ENCODE peak calls at places on chromosomes 4 and X, in four cellular contexts. One of them, this sample, is unnamed.

GRCh38 chr4:122842392-122842791 is 15.8 kb downstream of the FGF2 start:
- DNase-seq in left ventricle myocardium superior: no peak
- DNase-seq in stimulated activated CD4-positive, alpha-beta T cell treated with anti-CD3 and anti-CD28 coated beads, Interleukin-2, amount 100 ng/mL, for 48 hours: no peak
- DNase-seq in effector memory CD8-positive, alpha-beta T cell: no peak
- DNase-seq in this sample: no peak

GRCh38 chrX:74521961-74522833 is 92.2 kb downstream of the RLIM start:
- DNase-seq in left ventricle myocardium superior: no peak
- DNase-seq in stimulated activated CD4-positive, alpha-beta T cell treated with anti-CD3 and anti-CD28 coated beads, Interleukin-2, amount 100 ng/mL, for 48 hours: no peak
- DNase-seq in effector memory CD8-positive, alpha-beta T cell: no peak
- DNase-seq in this sample: no peak

GRCh38 chrX:85244411-85245210 is 820 bp downstream of the ZNF711 start:
- DNase-seq in left ventricle myocardium superior: no peak
- DNase-seq in stimulated activated CD4-positive, alpha-beta T cell treated with anti-CD3 and anti-CD28 coated beads, Interleukin-2, amount 100 ng/mL, for 48 hours: no peak
- DNase-seq in effector memory CD8-positive, alpha-beta T cell: no peak
- DNase-seq in this sample: peak; percentile 34

GRCh38 chrX:123959281-123960063 is 2.0 kb upstream of the STAG2 start:
- DNase-seq in left ventricle myocardium superior: peak; percentile 70
- DNase-seq in stimulated activated CD4-positive, alpha-beta T cell treated with anti-CD3 and anti-CD28 coated beads, Interleukin-2, amount 100 ng/mL, for 48 hours: peak; percentile 14
- DNase-seq in effector memory CD8-positive, alpha-beta T cell: no peak
- DNase-seq in this sample: peak; percentile 11

GRCh38 chr4:128337863-128338262 is 50.2 kb upstream of the PGRMC2 start:
- DNase-seq in left ventricle myocardium superior: no peak
- DNase-seq in stimulated activated CD4-positive, alpha-beta T cell treated with anti-CD3 and anti-CD28 coated beads, Interleukin-2, amount 100 ng/mL, for 48 hours: no peak
- DNase-seq in effector memory CD8-positive, alpha-beta T cell: no peak
- DNase-seq in this sample: no peak

GRCh38 chr4:1207603-1208265 is 35.4 kb upstream of the SPON2 start:
- DNase-seq in left ventricle myocardium superior: peak; percentile 84
- DNase-seq in stimulated activated CD4-positive, alpha-beta T cell treated with anti-CD3 and anti-CD28 coated beads, Interleukin-2, amount 100 ng/mL, for 48 hours: no peak
- DNase-seq in effector memory CD8-positive, alpha-beta T cell: no peak
- DNase-seq in this sample: no peak

GRCh38 chr4:143587703-143588102 is 74.2 kb downstream of the SMARCA5 start:
- DNase-seq in left ventricle myocardium superior: no peak
- DNase-seq in stimulated activated CD4-positive, alpha-beta T cell treated with anti-CD3 and anti-CD28 coated beads, Interleukin-2, amount 100 ng/mL, for 48 hours: no peak
- DNase-seq in effector memory CD8-positive, alpha-beta T cell: no peak
- DNase-seq in this sample: no peak

GRCh38 chr4:99811850-99812249 is 4.8 kb upstream of the DAPP1 start:
- DNase-seq in left ventricle myocardium superior: no peak
- DNase-seq in stimulated activated CD4-positive, alpha-beta T cell treated with anti-CD3 and anti-CD28 coated beads, Interleukin-2, amount 100 ng/mL, for 48 hours: peak; percentile 70
- DNase-seq in effector memory CD8-positive, alpha-beta T cell: peak; percentile 50
- DNase-seq in this sample: no peak

GRCh38 chr4:52269761-52270160 is 218.7 kb downstream of the SPATA18 start:
- DNase-seq in left ventricle myocardium superior: no peak
- DNase-seq in stimulated activated CD4-positive, alpha-beta T cell treated with anti-CD3 and anti-CD28 coated beads, Interleukin-2, amount 100 ng/mL, for 48 hours: no peak
- DNase-seq in effector memory CD8-positive, alpha-beta T cell: no peak
- DNase-seq in this sample: no peak

GRCh38 chr4:119897260-119897659 is 169.4 kb downstream of the MAD2L1 start:
- DNase-seq in left ventricle myocardium superior: no peak
- DNase-seq in stimulated activated CD4-positive, alpha-beta T cell treated with anti-CD3 and anti-CD28 coated beads, Interleukin-2, amount 100 ng/mL, for 48 hours: no peak
- DNase-seq in effector memory CD8-positive, alpha-beta T cell: no peak
- DNase-seq in this sample: no peak

GRCh38 chr4:19034089-19034488 is 1012.5 kb upstream of the LCORL start:
- DNase-seq in left ventricle myocardium superior: no peak
- DNase-seq in stimulated activated CD4-positive, alpha-beta T cell treated with anti-CD3 and anti-CD28 coated beads, Interleukin-2, amount 100 ng/mL, for 48 hours: no peak
- DNase-seq in effector memory CD8-positive, alpha-beta T cell: no peak
- DNase-seq in this sample: no peak

GRCh38 chr4:52726821-52727580 is 24.2 kb downstream of the ERVMER34-1 start:
- DNase-seq in left ventricle myocardium superior: no peak
- DNase-seq in stimulated activated CD4-positive, alpha-beta T cell treated with anti-CD3 and anti-CD28 coated beads, Interleukin-2, amount 100 ng/mL, for 48 hours: no peak
- DNase-seq in effector memory CD8-positive, alpha-beta T cell: no peak
- DNase-seq in this sample: no peak

GRCh38 chr4:40719008-40719623 is 30.6 kb upstream of the NSUN7 start:
- DNase-seq in left ventricle myocardium superior: no peak
- DNase-seq in stimulated activated CD4-positive, alpha-beta T cell treated with anti-CD3 and anti-CD28 coated beads, Interleukin-2, amount 100 ng/mL, for 48 hours: no peak
- DNase-seq in effector memory CD8-positive, alpha-beta T cell: no peak
- DNase-seq in this sample: no peak

GRCh38 chr4:140028676-140029407 is 125.1 kb downstream of the MAML3 start:
- DNase-seq in left ventricle myocardium superior: no peak
- DNase-seq in stimulated activated CD4-positive, alpha-beta T cell treated with anti-CD3 and anti-CD28 coated beads, Interleukin-2, amount 100 ng/mL, for 48 hours: no peak
- DNase-seq in effector memory CD8-positive, alpha-beta T cell: no peak
- DNase-seq in this sample: no peak

GRCh38 chr4:42104521-42104920 is 47.9 kb downstream of the BEND4 start:
- DNase-seq in left ventricle myocardium superior: no peak
- DNase-seq in stimulated activated CD4-positive, alpha-beta T cell treated with anti-CD3 and anti-CD28 coated beads, Interleukin-2, amount 100 ng/mL, for 48 hours: no peak
- DNase-seq in effector memory CD8-positive, alpha-beta T cell: no peak
- DNase-seq in this sample: no peak

GRCh38 chrX:45807572-45808425 is 607.1 kb upstream of the DIPK2B start:
- DNase-seq in left ventricle myocardium superior: no peak
- DNase-seq in stimulated activated CD4-positive, alpha-beta T cell treated with anti-CD3 and anti-CD28 coated beads, Interleukin-2, amount 100 ng/mL, for 48 hours: no peak
- DNase-seq in effector memory CD8-positive, alpha-beta T cell: no peak
- DNase-seq in this sample: peak; percentile 40

GRCh38 chr4:148926861-148927260 is 484.6 kb upstream of the NR3C2 start:
- DNase-seq in left ventricle myocardium superior: peak; percentile 70
- DNase-seq in stimulated activated CD4-positive, alpha-beta T cell treated with anti-CD3 and anti-CD28 coated beads, Interleukin-2, amount 100 ng/mL, for 48 hours: no peak
- DNase-seq in effector memory CD8-positive, alpha-beta T cell: no peak
- DNase-seq in this sample: no peak

This sample was measured in naive thymus-derived CD4-positive, alpha-beta T cell.